ENCODE peak calls at places on chromosome 19, in eight cellular contexts. D is HS-5, H is astrocyte of the cerebellum, C is occipital lobe, O is fibroblast of pulmonary artery, A is coronary artery, X is IMR-90, K is pulmonary artery endothelial cell. P is an unnamed sample.

GRCh38 chr19:39253374-39254149 is 4.9 kb upstream of the IFNL4 start:
- DNase-seq in D (no peak), H (no peak), C (no peak), O (no peak), A (no peak), X (no peak), K (no peak), P (no peak)

GRCh38 chr19:340620-341385 is 3.8 kb downstream of the MIER2 start:
- DNase-seq in D (no peak), H (no peak), C (no peak), O (no peak), A (no peak), X (no peak), K (no peak), P (no peak)

GRCh38 chr19:8612807-8613171 is 2.3 kb upstream of the ADAMTS10 start:
- DNase-seq in D (no peak), H (no peak), C (no peak), O (no peak), A (no peak), X (no peak), K (no peak), P (no peak)

GRCh38 chr19:38076337-38076736 is 147.7 kb downstream of the DPF1 start:
- DNase-seq in D (no peak), H (no peak), C (no peak), O (no peak), A (no peak), X (no peak), K (no peak), P (no peak)

GRCh38 chr19:48480476-48481190 is 11.5 kb downstream of the CYTH2 start:
- DNase-seq in D (no peak), H (no peak), C (peak), O (no peak), A (no peak), X (no peak), K (no peak), P (no peak)

GRCh38 chr19:1259206-1259872 is 9.8 kb upstream of the CIRBP start:
- DNase-seq in D (no peak), H (no peak), C (no peak), O (peak), A (peak), X (peak), K (no peak), P (no peak)

GRCh38 chr19:16714702-16715294 is 4.8 kb upstream of the NWD1 start:
- DNase-seq in D (no peak), H (no peak), C (peak), O (peak), A (no peak), X (peak), K (no peak), P (no peak)

GRCh38 chr19:1082165-1082927 is 12.8 kb downstream of the POLR2E start:
- DNase-seq in D (no peak), H (no peak), C (no peak), O (no peak), A (no peak), X (no peak), K (no peak), P (no peak)

GRCh38 chr19:6677924-6678689 is 8.1 kb upstream of the TNFSF14 start:
- DNase-seq in D (no peak), H (no peak), C (no peak), O (peak), A (no peak), X (no peak), K (no peak), P (no peak)

GRCh38 chr19:41584931-41585330 is 9.0 kb downstream of the CEACAM21 start:
- DNase-seq in D (no peak), H (no peak), C (no peak), O (no peak), A (no peak), X (no peak), K (no peak), P (no peak)

GRCh38 chr19:11581740-11582139 is 4.3 kb upstream of the ACP5 start:
- DNase-seq in D (no peak), H (no peak), C (no peak), O (peak), A (no peak), X (peak), K (no peak), P (no peak)

GRCh38 chr19:17479325-17479791 is 9.0 kb downstream of the SLC27A1 start:
- DNase-seq in D (peak), H (peak), C (no peak), O (peak), A (no peak), X (peak), K (no peak), P (no peak)

GRCh38 chr19:47848871-47849473 is 10.1 kb upstream of the TPRX2 start:
- DNase-seq in D (no peak), H (no peak), C (no peak), O (peak), A (no peak), X (no peak), K (no peak), P (no peak)

GRCh38 chr19:50843205-50843604 is 9.8 kb upstream of the KLK15 start:
- DNase-seq in D (no peak), H (no peak), C (no peak), O (no peak), A (no peak), X (no peak), K (no peak), P (no peak)

GRCh38 chr19:34998777-34999497 is 1.2 kb upstream of the GRAMD1A start:
- DNase-seq in D (no peak), H (no peak), C (no peak), O (no peak), A (no peak), X (no peak), K (no peak), P (no peak)

GRCh38 chr19:42179501-42179817 is 38.0 kb downstream of the DEDD2 start:
- DNase-seq in D (no peak), H (no peak), C (no peak), O (no peak), A (no peak), X (no peak), K (no peak), P (no peak)

GRCh38 chr19:2191456-2191931 is 27.8 kb downstream of the DOT1L start:
- DNase-seq in D (no peak), H (no peak), C (no peak), O (no peak), A (no peak), X (no peak), K (no peak), P (no peak)

GRCh38 chr19:44904426-44904994 is 1.1 kb upstream of the APOE start:
- DNase-seq in D (no peak), H (no peak), C (no peak), O (no peak), A (no peak), X (no peak), K (no peak), P (no peak)